ENCODE peak calls at places on chromosomes 2 and 18, in five cellular contexts. K is lower lobe of right lung, B is tibial artery, X is skeletal muscle cell, A is dorsolateral prefrontal cortex. F is an unnamed sample.

GRCh38 chr2:164992818-164993217 is 37.5 kb upstream of the SLC38A11 start:
- DNase-seq in K (no peak), B (no peak), X (peak), A (peak), F (peak)

GRCh38 chr18:48777026-48777736 is 173.6 kb downstream of the SMAD7 start:
- DNase-seq in K (peak), B (peak), X (no peak), A (peak), F (peak)

GRCh38 chr2:121228521-121228920 is 56.5 kb downstream of the TFCP2L1 start:
- DNase-seq in K (peak), B (peak), X (no peak), A (no peak), F (no peak)

GRCh38 chr2:33131820-33132219 is 185.1 kb downstream of the LTBP1 start:
- DNase-seq in K (no peak), B (no peak), X (no peak), A (no peak), F (no peak)

GRCh38 chr2:225691711-225692110 is 292.2 kb downstream of the NYAP2 start:
- DNase-seq in K (no peak), B (no peak), X (no peak), A (no peak), F (no peak)

GRCh38 chr2:96737831-96738230 is 2.0 kb downstream of the LMAN2L start:
- DNase-seq in K (no peak), B (no peak), X (no peak), A (no peak), F (no peak)

GRCh38 chr18:68840554-68841263 is 42.8 kb downstream of the CCDC102B start:
- DNase-seq in K (no peak), B (no peak), X (peak), A (peak), F (no peak)

GRCh38 chr2:223591596-223591995 is 10.6 kb downstream of the SCG2 start:
- DNase-seq in K (no peak), B (no peak), X (no peak), A (no peak), F (no peak)

GRCh38 chr2:62412347-62412742 is 93.7 kb downstream of the TMEM17 start:
- DNase-seq in K (no peak), B (no peak), X (no peak), A (no peak), F (no peak)

GRCh38 chr2:217822296-217823252 is 180.2 kb downstream of the TNS1 start:
- DNase-seq in K (peak), B (no peak), X (no peak), A (no peak), F (no peak)

GRCh38 chr18:11147371-11147860 is 2.0 kb downstream of the PIEZO2 start:
- DNase-seq in K (no peak), B (no peak), X (no peak), A (no peak), F (no peak)

GRCh38 chr2:47504174-47504810 is 101.3 kb downstream of the MSH2 start:
- DNase-seq in K (no peak), B (peak), X (no peak), A (no peak), F (no peak)
- H3K4me3 ChIP-seq in K (no peak), B (no peak), X (no peak), A (no peak), F (no peak)

DNA sequence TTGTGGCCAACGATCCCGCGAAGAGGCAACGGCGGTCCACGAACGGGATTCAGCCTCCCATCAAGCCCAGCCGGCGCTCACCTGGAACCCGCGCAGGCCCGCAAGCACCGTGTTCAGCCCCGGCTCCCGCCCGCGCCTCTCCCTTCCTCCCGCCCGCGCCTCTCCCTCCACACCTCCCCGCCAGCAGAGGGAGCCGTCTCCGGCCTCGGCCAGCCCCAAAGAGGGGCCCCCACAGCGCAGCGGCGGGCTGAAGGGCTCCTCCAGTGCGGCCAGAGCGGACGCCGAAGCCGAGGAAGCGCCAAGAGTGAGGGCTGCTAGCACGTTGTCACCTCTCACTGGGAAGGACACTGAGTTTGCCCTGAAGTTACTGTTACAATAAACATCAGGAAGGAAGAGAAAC is 55.3 kb upstream of the LAPTM4A start:
- DNase-seq in K (peak), B (no peak), X (no peak), A (no peak), F (no peak)
- H3K4me3 ChIP-seq in K (peak), B (no peak), X (no peak), A (no peak), F (peak)

DNA sequence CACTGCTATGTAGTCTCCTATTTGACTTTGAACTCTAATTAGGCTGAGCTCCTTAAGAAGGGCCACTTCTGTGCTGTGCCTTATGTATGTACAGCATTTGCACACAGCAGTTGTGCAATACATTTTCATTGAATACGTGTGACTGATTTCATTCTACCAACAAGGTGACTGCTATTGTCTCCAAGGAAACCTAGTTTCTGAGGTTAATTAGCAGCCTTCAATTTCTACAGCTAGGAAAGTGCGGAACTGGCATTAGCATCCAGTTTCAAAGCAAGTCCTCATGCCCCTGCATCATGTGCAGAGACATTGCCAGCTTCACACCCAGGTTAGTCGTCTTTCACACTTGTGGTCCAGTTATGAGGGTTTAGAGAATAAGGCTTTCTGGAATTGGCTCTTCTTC is 58.6 kb downstream of the NCK2 start:
- DNase-seq in K (no peak), B (no peak), X (no peak), A (no peak), F (no peak)
- H3K4me3 ChIP-seq in K (no peak), B (no peak), X (no peak), A (no peak), F (no peak)

GRCh38 chr18:36094431-36094830 is 27.1 kb upstream of the RPRD1A start:
- DNase-seq in K (no peak), B (no peak), X (no peak), A (no peak), F (no peak)
- H3K4me3 ChIP-seq in K (no peak), B (no peak), X (no peak), A (no peak), F (no peak)

DNA sequence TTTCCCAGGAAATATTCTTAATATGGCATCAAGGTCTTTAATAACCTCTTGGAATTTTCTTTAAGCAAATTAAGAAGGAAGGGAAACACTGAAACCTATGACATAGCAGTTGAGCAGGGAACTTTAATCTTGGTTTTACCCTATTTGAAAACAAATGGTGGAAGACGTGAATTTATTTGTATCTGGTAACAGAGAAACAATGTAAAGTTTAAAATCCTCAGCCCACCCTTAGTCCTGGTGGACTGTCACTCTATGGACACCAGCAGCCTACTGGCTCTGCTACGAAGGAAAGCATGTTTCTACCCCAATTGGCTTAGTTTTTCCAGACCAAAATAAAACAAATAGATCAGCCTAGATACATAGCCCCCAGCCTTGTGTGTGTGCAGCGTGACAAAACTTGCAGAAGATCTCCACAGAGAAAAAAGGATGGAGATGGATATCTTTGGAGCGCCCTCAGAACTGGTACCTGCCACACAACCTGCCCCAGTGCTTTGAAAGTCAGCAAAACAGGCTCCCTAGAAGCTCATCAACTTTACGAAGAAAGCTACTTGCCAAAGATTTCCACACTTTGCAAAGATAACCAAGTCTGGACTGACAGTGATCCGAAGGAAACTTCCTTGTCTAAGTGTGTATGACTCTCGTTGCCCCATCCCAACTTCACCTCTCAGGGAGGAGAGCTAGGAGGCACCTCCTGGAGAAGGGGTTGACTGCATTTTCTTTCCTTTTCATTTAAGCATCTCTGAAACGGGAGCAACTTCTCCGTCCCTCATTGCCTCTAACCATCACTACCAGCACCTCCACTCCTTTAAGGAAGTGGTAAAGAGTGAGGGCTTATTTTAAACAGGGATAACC is 7.3 kb downstream of the ZEB2 start:
- DNase-seq in K (no peak), B (peak), X (no peak), A (no peak), F (no peak)
- H3K4me3 ChIP-seq in K (peak), B (peak), X (peak), A (peak), F (peak)

GRCh38 chr2:43220982-43221659 is 5.3 kb downstream of the ZFP36L2 start:
- DNase-seq in K (peak), B (peak), X (peak), A (no peak), F (peak)
- H3K4me3 ChIP-seq in K (peak), B (peak), X (peak), A (peak), F (peak)

DNA sequence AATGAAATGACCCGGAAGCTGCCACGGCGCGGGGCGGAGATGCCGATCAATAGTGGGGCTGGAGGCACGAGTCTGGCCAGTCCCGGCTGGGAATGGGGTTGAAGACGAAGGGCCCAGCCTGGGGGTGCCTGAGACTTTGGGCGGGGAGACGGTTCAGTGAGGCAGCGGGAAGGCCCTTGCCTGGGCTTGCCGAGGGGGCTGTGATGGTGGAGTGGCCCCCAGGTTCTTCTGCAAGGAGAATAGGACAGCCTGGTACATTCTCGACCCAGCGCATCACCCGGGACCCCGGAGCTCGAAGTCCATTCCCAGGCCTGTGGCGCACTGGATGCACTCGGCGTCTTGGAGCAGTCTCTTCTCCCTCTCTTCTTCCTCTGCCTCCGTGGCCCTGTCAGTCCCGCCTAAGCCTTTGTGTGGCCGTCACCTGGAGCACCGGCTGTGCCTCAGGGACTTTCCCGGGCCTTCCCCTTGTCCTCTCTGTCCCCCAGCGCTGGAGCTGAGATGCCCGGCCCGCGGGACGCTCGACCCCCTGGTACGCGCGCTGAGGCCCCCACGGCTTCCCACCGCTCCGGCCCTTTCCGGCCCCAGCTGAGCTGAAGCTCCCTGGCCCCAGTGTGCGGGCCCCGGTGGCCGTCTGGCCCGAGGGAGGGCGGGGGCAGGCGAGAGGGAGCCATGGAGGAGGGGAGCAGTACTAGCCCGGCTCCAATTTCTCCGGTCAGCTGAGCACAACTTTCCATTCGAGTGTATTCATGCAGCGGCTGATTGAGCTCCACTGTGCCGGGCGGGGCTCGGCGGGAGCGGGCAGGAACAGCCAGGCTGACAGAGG is 8.0 kb downstream of the SIX3 start:
- DNase-seq in K (peak), B (no peak), X (no peak), A (peak), F (no peak)
- H3K4me3 ChIP-seq in K (no peak), B (no peak), X (peak), A (no peak), F (no peak)